ENCODE peak calls at places on chromosomes 13 and 19, in seven cellular contexts. One of them, this sample, is unnamed.

GRCh38 chr19:48419158-48419920 is 25.9 kb downstream of the GRIN2D start:
- DNase-seq in type B pancreatic cell: no peak
- DNase-seq in cardiac fibroblast: peak
- DNase-seq in PC-3: peak
- DNase-seq in Caco-2: peak
- DNase-seq in thyroid gland: peak
- DNase-seq in transverse colon: peak
- DNase-seq in this sample: no peak

GRCh38 chr19:39845621-39846175 is 481 bp downstream of the FBL start:
- DNase-seq in type B pancreatic cell: no peak
- DNase-seq in thyroid gland: no peak
- DNase-seq in cardiac fibroblast: peak
- DNase-seq in transverse colon: no peak
- DNase-seq in Caco-2: peak
- DNase-seq in PC-3: no peak
- DNase-seq in this sample: peak

GRCh38 chr13:51833980-51834379 is 11.0 kb downstream of the TMEM272 start:
- DNase-seq in transverse colon: no peak
- DNase-seq in Caco-2: no peak
- DNase-seq in PC-3: no peak
- DNase-seq in type B pancreatic cell: no peak
- DNase-seq in cardiac fibroblast: no peak
- DNase-seq in thyroid gland: no peak
- DNase-seq in this sample: no peak

GRCh38 chr19:41351339-41352245 is 2.1 kb downstream of the TGFB1 start:
- DNase-seq in Caco-2: peak
- DNase-seq in type B pancreatic cell: no peak
- DNase-seq in thyroid gland: peak
- DNase-seq in PC-3: peak
- DNase-seq in transverse colon: peak
- DNase-seq in cardiac fibroblast: peak
- DNase-seq in this sample: peak

GRCh38 chr13:98143157-98143553 is 261 bp downstream of the FARP1 start:
- DNase-seq in type B pancreatic cell: no peak
- DNase-seq in cardiac fibroblast: no peak
- DNase-seq in Caco-2: no peak
- DNase-seq in thyroid gland: peak
- DNase-seq in transverse colon: no peak
- DNase-seq in PC-3: no peak
- DNase-seq in this sample: no peak

GRCh38 chr13:31870511-31870910 is 131.2 kb downstream of the RXFP2 start:
- DNase-seq in cardiac fibroblast: peak
- DNase-seq in PC-3: no peak
- DNase-seq in type B pancreatic cell: no peak
- DNase-seq in thyroid gland: no peak
- DNase-seq in Caco-2: no peak
- DNase-seq in transverse colon: no peak
- DNase-seq in this sample: no peak

GRCh38 chr19:55246462-55247451 is 12.1 kb downstream of the PPP6R1 start:
- DNase-seq in PC-3: no peak
- DNase-seq in type B pancreatic cell: no peak
- DNase-seq in thyroid gland: no peak
- DNase-seq in Caco-2: no peak
- DNase-seq in transverse colon: no peak
- DNase-seq in cardiac fibroblast: no peak
- DNase-seq in this sample: no peak

GRCh38 chr19:8488351-8488750 is 14.1 kb downstream of the PRAM1 start:
- DNase-seq in cardiac fibroblast: no peak
- DNase-seq in transverse colon: no peak
- DNase-seq in thyroid gland: no peak
- DNase-seq in Caco-2: no peak
- DNase-seq in PC-3: no peak
- DNase-seq in type B pancreatic cell: no peak
- DNase-seq in this sample: no peak

GRCh38 chr13:100533588-100534041 is 55.0 kb downstream of the GGACT start:
- DNase-seq in type B pancreatic cell: peak
- DNase-seq in PC-3: no peak
- DNase-seq in Caco-2: no peak
- DNase-seq in transverse colon: no peak
- DNase-seq in cardiac fibroblast: no peak
- DNase-seq in thyroid gland: no peak
- DNase-seq in this sample: no peak

GRCh38 chr13:44196186-44196751 is 177.4 kb upstream of the SERP2 start:
- DNase-seq in thyroid gland: no peak
- DNase-seq in PC-3: peak
- DNase-seq in type B pancreatic cell: no peak
- DNase-seq in transverse colon: no peak
- DNase-seq in cardiac fibroblast: no peak
- DNase-seq in Caco-2: no peak
- DNase-seq in this sample: no peak

GRCh38 chr19:14127929-14128509 is 8.4 kb downstream of the ASF1B start:
- DNase-seq in Caco-2: no peak
- DNase-seq in cardiac fibroblast: peak
- DNase-seq in type B pancreatic cell: no peak
- DNase-seq in thyroid gland: no peak
- DNase-seq in PC-3: no peak
- DNase-seq in transverse colon: no peak
- DNase-seq in this sample: no peak

GRCh38 chr19:10183926-10184325 is 10.8 kb downstream of the DNMT1 start:
- DNase-seq in thyroid gland: no peak
- DNase-seq in PC-3: no peak
- DNase-seq in transverse colon: no peak
- DNase-seq in cardiac fibroblast: no peak
- DNase-seq in Caco-2: no peak
- DNase-seq in type B pancreatic cell: no peak
- DNase-seq in this sample: no peak

GRCh38 chr19:31347828-31348314 is 1.4 kb downstream of the TSHZ3 start:
- DNase-seq in Caco-2: no peak
- DNase-seq in thyroid gland: no peak
- DNase-seq in transverse colon: no peak
- DNase-seq in PC-3: no peak
- DNase-seq in type B pancreatic cell: no peak
- DNase-seq in cardiac fibroblast: peak
- DNase-seq in this sample: peak

GRCh38 chr13:23777571-23777870 is 111.7 kb downstream of the MIPEP start:
- DNase-seq in transverse colon: no peak
- DNase-seq in PC-3: no peak
- DNase-seq in thyroid gland: no peak
- DNase-seq in type B pancreatic cell: no peak
- DNase-seq in cardiac fibroblast: no peak
- DNase-seq in Caco-2: no peak
- DNase-seq in this sample: no peak

GRCh38 chr13:23776698-23777570 is 112.3 kb downstream of the MIPEP start:
- DNase-seq in cardiac fibroblast: no peak
- DNase-seq in Caco-2: no peak
- DNase-seq in PC-3: no peak
- DNase-seq in type B pancreatic cell: no peak
- DNase-seq in thyroid gland: no peak
- DNase-seq in transverse colon: no peak
- DNase-seq in this sample: no peak

GRCh38 chr13:23778879-23779278 is 110.3 kb downstream of the MIPEP start:
- DNase-seq in cardiac fibroblast: peak
- DNase-seq in transverse colon: no peak
- DNase-seq in Caco-2: no peak
- DNase-seq in PC-3: peak
- DNase-seq in thyroid gland: no peak
- DNase-seq in type B pancreatic cell: no peak
- DNase-seq in this sample: no peak

GRCh38 chr13:23772717-23773116 is 116.5 kb downstream of the MIPEP start:
- DNase-seq in type B pancreatic cell: no peak
- DNase-seq in Caco-2: no peak
- DNase-seq in cardiac fibroblast: no peak
- DNase-seq in transverse colon: no peak
- DNase-seq in thyroid gland: no peak
- DNase-seq in PC-3: no peak
- DNase-seq in this sample: no peak

DNA sequence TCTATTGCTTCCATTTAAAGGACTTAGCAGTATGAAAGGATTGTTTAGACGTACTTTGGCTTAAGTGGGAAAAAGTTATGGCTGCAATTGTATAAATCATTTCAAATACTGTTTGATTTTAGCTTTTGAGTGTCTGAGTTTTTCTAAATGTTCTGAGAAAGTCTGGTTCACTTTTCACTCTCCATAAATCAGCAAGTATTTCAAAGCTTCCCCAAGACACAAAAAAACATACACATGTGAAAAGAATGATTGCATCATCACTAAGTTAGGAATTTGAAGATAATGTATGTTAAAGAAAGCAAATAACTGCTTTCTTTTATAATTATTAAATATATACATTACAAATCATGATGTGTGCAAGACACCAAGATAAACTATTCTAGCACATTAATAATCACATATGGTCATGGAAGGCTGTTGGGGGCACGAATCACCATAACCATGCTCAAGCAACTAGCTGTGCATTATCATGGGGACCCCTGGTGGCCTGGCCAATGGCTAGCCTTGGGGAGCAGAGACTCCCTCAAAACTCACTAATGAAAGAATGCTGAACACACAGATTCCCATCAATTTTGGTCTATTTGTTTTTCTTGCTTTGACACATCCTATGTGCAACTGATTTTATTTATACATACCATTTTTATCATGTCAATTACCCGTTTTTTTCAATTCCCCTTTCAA is 111.1 kb downstream of the MIPEP start:
- DNase-seq in thyroid gland: no peak
- DNase-seq in PC-3: no peak
- DNase-seq in cardiac fibroblast: no peak
- DNase-seq in Caco-2: no peak
- DNase-seq in transverse colon: no peak
- DNase-seq in type B pancreatic cell: no peak
- DNase-seq in this sample: no peak
- TF ChIP-seq CTCF in thyroid gland: no peak
- TF ChIP-seq CTCF in PC-3: peak
- TF ChIP-seq CTCF in cardiac fibroblast: no peak
- TF ChIP-seq CTCF in Caco-2: no peak
- TF ChIP-seq CTCF in transverse colon: no peak
- TF ChIP-seq CTCF in type B pancreatic cell: no peak
- TF ChIP-seq CTCF in this sample: peak

GRCh38 chr19:47028372-47028672 is 8.7 kb downstream of the NPAS1 start:
- DNase-seq in Caco-2: no peak
- DNase-seq in type B pancreatic cell: no peak
- DNase-seq in PC-3: no peak
- DNase-seq in transverse colon: no peak
- DNase-seq in cardiac fibroblast: no peak
- DNase-seq in thyroid gland: no peak
- DNase-seq in this sample: no peak
- TF ChIP-seq CTCF in Caco-2: no peak
- TF ChIP-seq CTCF in type B pancreatic cell: peak
- TF ChIP-seq CTCF in PC-3: no peak
- TF ChIP-seq CTCF in transverse colon: no peak
- TF ChIP-seq CTCF in cardiac fibroblast: no peak
- TF ChIP-seq CTCF in thyroid gland: no peak
- TF ChIP-seq CTCF in this sample: no peak

DNA sequence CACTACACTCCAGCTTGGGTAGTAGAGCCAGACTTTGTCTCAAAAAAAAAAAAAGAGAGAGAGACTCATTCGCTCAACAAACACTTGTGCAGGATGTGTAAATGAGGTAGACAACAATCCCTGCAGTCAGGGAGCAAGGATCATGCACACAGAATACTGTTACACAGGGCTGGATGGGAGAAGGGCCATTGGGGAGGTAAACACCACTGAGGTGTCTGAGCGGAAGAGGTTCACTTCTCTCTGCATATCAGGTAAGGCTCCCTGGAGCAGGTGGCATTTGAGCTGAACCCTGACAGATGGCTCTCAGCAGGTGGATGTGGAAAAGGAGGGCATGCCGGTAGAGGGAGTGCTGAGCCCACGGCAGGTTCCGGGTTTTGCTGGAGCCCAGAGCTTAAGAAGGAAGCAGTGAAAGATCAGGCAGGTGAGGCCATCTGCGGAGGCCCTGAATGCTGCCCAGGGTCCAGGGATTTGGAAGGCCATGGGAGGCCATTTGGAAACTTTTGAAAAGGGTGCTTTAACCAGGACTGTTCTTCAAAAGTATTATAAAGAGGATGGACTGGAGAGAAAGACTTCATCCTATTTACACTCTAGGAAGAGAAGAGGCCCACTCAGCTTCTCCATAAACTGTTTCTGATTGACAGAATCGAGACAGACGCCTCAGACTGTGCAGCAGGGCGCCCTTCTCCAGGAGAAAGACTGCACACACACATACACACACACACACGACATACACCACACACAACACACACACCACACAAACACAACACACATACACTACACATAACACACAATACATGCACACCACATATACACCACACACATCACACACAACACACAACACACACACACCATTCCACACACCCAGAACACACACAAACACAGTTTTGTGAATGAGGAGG is 199.4 kb downstream of the USP12 start:
- DNase-seq in transverse colon: peak
- DNase-seq in cardiac fibroblast: no peak
- DNase-seq in Caco-2: peak
- DNase-seq in PC-3: peak
- DNase-seq in thyroid gland: no peak
- DNase-seq in type B pancreatic cell: no peak
- DNase-seq in this sample: peak
- TF ChIP-seq CTCF in transverse colon: peak
- TF ChIP-seq CTCF in cardiac fibroblast: peak
- TF ChIP-seq CTCF in Caco-2: peak
- TF ChIP-seq CTCF in PC-3: peak
- TF ChIP-seq CTCF in thyroid gland: no peak
- TF ChIP-seq CTCF in type B pancreatic cell: peak
- TF ChIP-seq CTCF in this sample: peak

GRCh38 chr19:56725829-56726424 is 54.4 kb upstream of the ZNF835 start:
- DNase-seq in cardiac fibroblast: no peak
- DNase-seq in thyroid gland: peak
- DNase-seq in Caco-2: no peak
- DNase-seq in PC-3: peak
- DNase-seq in type B pancreatic cell: no peak
- DNase-seq in transverse colon: no peak
- DNase-seq in this sample: no peak
- TF ChIP-seq CTCF in cardiac fibroblast: no peak
- TF ChIP-seq CTCF in thyroid gland: no peak
- TF ChIP-seq CTCF in Caco-2: no peak
- TF ChIP-seq CTCF in PC-3: peak
- TF ChIP-seq CTCF in type B pancreatic cell: peak
- TF ChIP-seq CTCF in transverse colon: no peak
- TF ChIP-seq CTCF in this sample: no peak